ENCODE peak calls at places on chromosomes 2 and 18, in seven cellular contexts. L is uterus; R is body of pancreas; D is SK-N-SH; N is CD4-positive, alpha-beta T cell; C is H9; A is stomach. O is an unnamed sample.

GRCh38 chr2:105502625-105503334 is 103.9 kb upstream of the FHL2 start:
- DNase-seq in C (no peak), N (no peak), L (no peak), R (no peak), D (no peak), A (no peak), O (no peak)

GRCh38 chr2:23988371-23988770 is 21.5 kb upstream of the MFSD2B start:
- DNase-seq in A (no peak), N (no peak), C (no peak), R (no peak), L (no peak), D (no peak), O (no peak)

GRCh38 chr2:68452168-68452890 is 14.8 kb downstream of the FBXO48 start:
- DNase-seq in N (no peak), L (no peak), A (no peak), R (peak), C (no peak), D (no peak), O (no peak)

GRCh38 chr2:235235977-235236767 is 257.7 kb upstream of the AGAP1 start:
- DNase-seq in R (no peak), A (no peak), N (no peak), L (no peak), C (no peak), D (no peak), O (no peak)

GRCh38 chr2:88865801-88866353 is 174.4 kb downstream of the RPIA start:
- DNase-seq in C (no peak), R (no peak), A (no peak), L (no peak), D (no peak), N (no peak), O (no peak)

GRCh38 chr2:67295406-67295805 is 101.7 kb upstream of the ETAA1 start:
- DNase-seq in D (no peak), N (no peak), C (no peak), R (no peak), A (no peak), L (no peak), O (no peak)

GRCh38 chr18:79248495-79249078 is 147.1 kb upstream of the NFATC1 start:
- DNase-seq in N (no peak), L (no peak), D (no peak), A (no peak), R (no peak), C (no peak), O (no peak)

GRCh38 chr2:109497447-109497846 is 116.3 kb downstream of the SEPTIN10 start:
- DNase-seq in L (no peak), R (no peak), N (no peak), C (no peak), A (no peak), D (no peak), O (no peak)

GRCh38 chr2:30580394-30580793 is 133.3 kb downstream of the LCLAT1 start:
- DNase-seq in D (no peak), R (no peak), L (no peak), A (no peak), N (no peak), C (no peak), O (no peak)

GRCh38 chr18:79371536-79372210 is 24.1 kb upstream of the NFATC1 start:
- DNase-seq in N (no peak), R (no peak), D (no peak), C (no peak), A (no peak), L (no peak), O (no peak)

GRCh38 chr2:40797115-40797514 is 345.2 kb upstream of the SLC8A1 start:
- DNase-seq in A (no peak), C (no peak), R (no peak), N (no peak), D (no peak), L (no peak), O (no peak)

GRCh38 chr2:201768918-201769317 is 11.8 kb downstream of the ALS2 start:
- DNase-seq in D (no peak), N (no peak), R (no peak), A (no peak), C (no peak), L (no peak), O (no peak)

GRCh38 chr2:187922841-187923240 is 368.6 kb upstream of the TFPI start:
- DNase-seq in L (no peak), C (no peak), D (no peak), A (no peak), R (no peak), N (no peak), O (no peak)

GRCh38 chr2:62152000-62152399 is 43.9 kb upstream of the B3GNT2 start:
- DNase-seq in D (no peak), C (no peak), R (no peak), A (no peak), N (no peak), L (no peak), O (no peak)

GRCh38 chr2:173432049-173432754 is 77.5 kb downstream of the CDCA7 start:
- DNase-seq in R (no peak), D (no peak), A (no peak), N (no peak), C (no peak), L (no peak), O (no peak)

GRCh38 chr2:168536925-168537466 is 80.9 kb downstream of the CERS6 start:
- DNase-seq in L (no peak), N (no peak), D (no peak), A (no peak), C (no peak), R (no peak), O (no peak)

GRCh38 chr2:186887107-186888090 is 38.4 kb upstream of the ZSWIM2 start:
- DNase-seq in D (no peak), N (no peak), R (peak), C (no peak), A (no peak), L (peak), O (no peak)

GRCh38 chr2:241482126-241482525 is 26.3 kb downstream of the STK25 start:
- DNase-seq in A (no peak), C (no peak), L (no peak), D (no peak), R (no peak), N (no peak), O (no peak)

GRCh38 chr2:41717883-41718282 is 329.9 kb upstream of the PKDCC start:
- DNase-seq in R (no peak), A (no peak), C (no peak), N (no peak), L (no peak), D (no peak), O (no peak)

GRCh38 chr2:235577404-235578330 is 83.8 kb downstream of the AGAP1 start:
- DNase-seq in A (no peak), C (no peak), L (no peak), N (no peak), D (no peak), R (peak), O (no peak)

GRCh38 chr2:144950874-144951560 is 431.1 kb upstream of the ZEB2 start:
- DNase-seq in N (no peak), A (no peak), L (no peak), C (no peak), R (no peak), D (no peak), O (no peak)

GRCh38 chr2:43478423-43479086 is 117.3 kb downstream of the THADA start:
- DNase-seq in A (no peak), N (no peak), D (no peak), C (no peak), L (no peak), R (no peak), O (no peak)

GRCh38 chr2:204535356-204535755 is 9.9 kb upstream of the PARD3B start:
- DNase-seq in N (no peak), R (no peak), D (no peak), C (no peak), L (no peak), A (no peak), O (no peak)

GRCh38 chr2:120575966-120576365 is 159.7 kb upstream of the GLI2 start:
- DNase-seq in C (no peak), A (no peak), R (no peak), N (no peak), D (no peak), L (no peak), O (no peak)

GRCh38 chr2:25119263-25119662 is 49.1 kb downstream of the POMC start:
- DNase-seq in D (no peak), R (no peak), A (no peak), L (no peak), N (no peak), C (no peak), O (no peak)

GRCh38 chr18:12034241-12035100 is 53.2 kb downstream of the IMPA2 start:
- DNase-seq in L (no peak), C (no peak), N (no peak), R (no peak), D (no peak), A (no peak), O (no peak)

GRCh38 chr18:79965119-79965902 is 868 bp downstream of the HSBP1L1 start:
- DNase-seq in R (peak), L (peak), D (peak), N (no peak), A (peak), C (peak), O (peak)

GRCh38 chr2:88187038-88187676 is 17.0 kb downstream of the THNSL2 start:
- DNase-seq in L (no peak), R (peak), A (peak), N (no peak), C (peak), D (peak), O (no peak)

GRCh38 chr2:25805987-25806386 is 72.3 kb downstream of the ASXL2 start:
- DNase-seq in L (no peak), R (no peak), D (no peak), C (no peak), A (no peak), N (no peak), O (no peak)

GRCh38 chr2:102159295-102159694 is 16.7 kb downstream of the IL1R1 start:
- DNase-seq in D (no peak), L (no peak), R (no peak), C (no peak), A (no peak), N (no peak), O (no peak)

GRCh38 chr2:18066894-18067293 is 188.4 kb downstream of the KCNS3 start:
- DNase-seq in C (peak), D (peak), A (no peak), L (no peak), N (no peak), R (no peak), O (no peak)

GRCh38 chr2:206211657-206212255 is 52.1 kb downstream of the EEF1B2 start:
- DNase-seq in C (no peak), D (no peak), N (no peak), R (no peak), A (no peak), L (no peak), O (no peak)

GRCh38 chr2:65388626-65389390 is 43.6 kb downstream of the SPRED2 start:
- DNase-seq in N (no peak), L (no peak), C (no peak), D (peak), A (no peak), R (no peak), O (no peak)

GRCh38 chr18:1296237-1296636 is 391.6 kb downstream of the ADCYAP1 start:
- DNase-seq in A (no peak), C (no peak), R (no peak), N (no peak), D (no peak), L (no peak), O (no peak)

GRCh38 chr2:162199913-162200312 is 43.3 kb downstream of the FAP start:
- DNase-seq in L (no peak), C (no peak), R (no peak), N (no peak), D (no peak), A (no peak), O (no peak)

GRCh38 chr2:179744341-179744740 is 117.1 kb downstream of the ZNF385B start:
- DNase-seq in D (no peak), A (no peak), L (no peak), R (no peak), C (no peak), N (no peak), O (no peak)

DNA sequence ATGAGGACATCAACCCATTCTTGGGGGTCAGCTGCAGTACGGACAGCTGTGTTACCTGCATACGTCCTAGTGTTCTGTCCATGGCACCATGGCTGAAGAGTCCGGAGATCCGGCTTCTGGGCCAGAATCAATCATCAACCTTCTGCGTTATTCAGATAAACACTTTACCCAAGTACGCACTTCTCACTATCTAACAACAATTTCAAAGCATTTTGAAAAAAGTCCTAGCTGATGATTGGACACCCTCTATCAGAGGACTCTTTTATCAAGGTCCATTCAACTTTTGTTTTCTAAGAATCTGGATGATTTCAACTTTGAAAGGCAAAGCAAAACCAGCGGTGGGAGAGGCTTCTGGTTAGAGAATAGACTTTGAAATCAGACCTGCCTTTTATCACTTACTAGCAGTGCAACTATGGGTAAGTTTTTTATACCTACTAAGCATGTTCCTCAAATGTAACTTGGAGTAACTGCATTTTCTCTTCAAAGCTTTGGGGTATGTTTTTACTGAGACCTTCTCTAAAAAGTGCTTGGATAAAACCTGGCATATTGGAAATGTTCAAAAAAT is 293.7 kb upstream of the TNP1 start:
- DNase-seq in A (no peak), N (no peak), C (no peak), D (no peak), L (no peak), R (no peak), O (no peak)
- H3K27ac ChIP-seq in A (no peak), N (no peak), C (no peak), D (no peak), L (no peak), R (no peak), O (no peak)

GRCh38 chr2:140085674-140086073 is 1305.5 kb upstream of the NXPH2 start:
- DNase-seq in A (no peak), N (no peak), C (no peak), L (no peak), R (no peak), D (no peak), O (no peak)
- TF ChIP-seq CTCF in A (no peak), N (no peak), C (no peak), L (no peak), R (no peak), D (peak), O (no peak)

DNA sequence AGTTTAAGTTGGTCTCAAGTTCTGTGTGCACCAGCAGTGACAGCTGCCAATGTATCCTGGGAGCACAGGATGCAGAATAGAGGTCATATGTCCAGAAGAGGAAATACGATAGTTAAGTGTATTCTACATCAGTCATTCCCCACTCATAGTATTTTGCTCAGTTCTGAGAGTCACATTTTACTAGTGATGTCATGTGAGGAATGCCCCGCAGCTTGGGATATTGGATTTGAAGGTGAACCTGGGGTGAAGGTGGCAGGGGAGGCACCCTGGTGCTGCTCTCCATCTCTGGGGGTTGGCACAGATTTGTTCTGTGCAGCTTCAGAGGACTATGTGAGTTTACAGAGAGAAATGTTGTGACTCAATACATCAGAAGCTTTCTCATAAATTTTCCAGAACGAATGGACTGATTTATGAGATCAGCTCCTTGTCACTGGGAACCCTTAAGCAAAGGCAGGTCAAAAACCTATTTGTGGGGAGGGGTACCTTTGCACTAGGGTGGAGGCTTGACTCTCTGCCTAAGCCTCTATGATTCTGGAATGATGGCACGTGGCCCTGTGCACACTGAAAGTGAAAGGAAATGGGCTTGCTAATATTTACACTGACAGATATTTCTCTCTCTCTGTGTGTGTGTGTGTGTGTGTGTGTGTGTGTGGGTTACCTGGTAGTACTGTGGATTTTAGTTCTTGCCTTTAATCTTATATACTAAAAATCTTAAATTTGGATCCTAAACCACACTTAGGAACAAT is 95.9 kb downstream of the NEB start:
- DNase-seq in R (peak), L (no peak), D (no peak), A (no peak), C (no peak), N (no peak), O (no peak)
- H3K27ac ChIP-seq in R (no peak), L (no peak), D (no peak), A (no peak), C (no peak), N (peak), O (peak)

DNA sequence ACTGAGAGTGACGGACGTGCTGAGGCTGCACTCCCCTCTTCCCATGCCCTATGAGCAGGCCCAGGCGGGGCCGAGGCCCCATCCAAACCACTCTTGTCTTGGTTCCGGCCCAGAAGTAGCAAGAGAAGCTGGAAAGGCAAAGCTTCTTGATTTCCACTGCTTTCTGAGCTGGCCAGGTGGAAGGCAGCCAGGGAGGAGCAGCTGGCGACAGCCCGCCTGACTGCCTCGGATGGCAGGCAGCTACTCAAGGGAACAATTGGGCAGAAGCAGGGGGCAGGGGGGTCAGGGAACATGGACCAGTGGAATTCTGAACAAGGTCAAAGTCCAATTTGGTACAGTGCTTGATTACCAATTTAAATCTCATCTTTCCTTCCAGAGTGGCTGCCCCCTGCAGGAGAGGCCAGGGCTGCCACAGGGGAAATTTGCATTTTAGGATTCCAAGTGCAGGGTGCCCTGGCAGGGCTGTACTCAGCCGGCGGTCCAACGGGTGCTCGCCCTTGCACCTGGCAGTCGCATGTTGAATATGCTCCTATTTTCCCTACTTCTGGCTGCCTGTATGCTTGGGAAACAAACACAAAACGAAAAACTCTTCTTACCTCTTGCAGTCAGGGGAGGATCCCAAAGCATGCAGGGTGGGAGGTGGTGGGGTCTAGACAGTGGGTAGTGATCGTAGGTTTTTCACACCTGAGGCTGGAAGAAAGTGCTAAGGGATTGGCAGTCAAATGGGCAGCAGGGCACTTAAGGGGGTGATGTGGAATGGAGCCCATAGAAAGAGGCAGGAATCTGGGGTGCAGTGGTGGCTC is 67.3 kb downstream of the LIPG start:
- DNase-seq in D (no peak), C (no peak), N (no peak), A (peak), L (no peak), R (peak), O (no peak)
- TF ChIP-seq CTCF in D (peak), C (peak), N (no peak), A (no peak), L (no peak), R (peak), O (peak)

GRCh38 chr2:222912776-222913175 is 51.9 kb downstream of the ACSL3 start:
- DNase-seq in L (no peak), C (no peak), A (no peak), N (no peak), D (no peak), R (no peak), O (no peak)
- H3K27ac ChIP-seq in L (no peak), C (no peak), A (no peak), N (no peak), D (no peak), R (no peak), O (no peak)

GRCh38 chr2:10909050-10909995 is 2.4 kb upstream of the KCNF1 start:
- DNase-seq in A (no peak), N (no peak), L (no peak), R (peak), D (peak), C (peak), O (no peak)
- TF ChIP-seq CTCF in A (no peak), N (no peak), L (no peak), R (no peak), D (peak), C (peak), O (peak)

GRCh38 chr2:33068261-33068660 is 121.5 kb downstream of the LTBP1 start:
- DNase-seq in C (no peak), N (no peak), A (no peak), L (no peak), D (no peak), R (no peak), O (no peak)
- H3K27ac ChIP-seq in C (no peak), N (no peak), A (no peak), L (no peak), D (no peak), R (no peak), O (no peak)

DNA sequence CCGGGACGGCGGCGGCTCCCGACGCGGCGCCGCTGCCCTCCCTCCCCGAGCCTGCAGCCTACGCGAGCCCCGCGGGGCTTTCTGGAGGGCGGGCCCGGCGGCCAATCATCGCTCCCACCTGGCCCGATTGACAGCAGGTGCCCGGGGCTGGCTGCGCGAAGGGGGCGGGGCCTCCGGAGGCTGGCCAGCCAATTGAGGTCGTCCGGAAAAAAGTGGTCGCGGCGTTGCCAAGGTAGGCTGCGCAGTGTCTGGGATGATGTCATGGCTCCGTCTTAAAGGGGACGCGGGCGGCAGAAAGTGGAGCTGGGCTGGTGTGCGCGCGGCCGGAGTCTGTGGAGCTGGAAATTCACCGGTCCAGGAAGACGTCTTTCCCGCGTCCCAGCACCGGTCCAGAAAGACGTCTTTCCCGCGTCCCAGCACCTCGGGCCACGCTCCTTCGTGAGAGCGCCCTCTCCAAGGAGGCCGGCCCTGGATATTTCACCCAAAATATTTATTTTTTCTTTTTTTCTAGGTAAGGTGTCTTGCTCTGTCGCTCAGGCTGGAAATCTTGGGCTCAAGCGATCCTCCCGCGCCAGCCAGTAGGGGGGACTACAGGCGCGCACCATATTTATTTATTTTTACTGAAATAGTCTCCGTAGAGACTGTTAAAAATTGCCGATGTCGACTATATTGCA is at the start of gene ACTR1B:
- DNase-seq in N (peak), L (peak), R (peak), C (peak), D (peak), A (peak), O (peak)
- TF ChIP-seq CTCF in N (peak), L (peak), R (peak), C (peak), D (peak), A (no peak), O (peak)